ENCODE peak calls at places on chromosome 7, in seven cellular contexts. S is adrenal gland, O is A549, R is gastrocnemius medialis, D is breast epithelium, H is tibial nerve, P is heart left ventricle. L is an unnamed sample.

GRCh38 chr7:40870108-40870507 is 735.3 kb downstream of the SUGCT start:
- DNase-seq in P (no peak), O (no peak), D (no peak), H (no peak), R (no peak), S (no peak), L (no peak)

GRCh38 chr7:134364619-134365037 is 47.9 kb upstream of the SLC35B4 start:
- DNase-seq in O (peak; percentile 99), R (no peak), P (no peak), D (no peak), S (no peak), H (no peak), L (no peak)

GRCh38 chr7:91913612-91914011 is 27.1 kb upstream of the AKAP9 start:
- DNase-seq in D (no peak), O (no peak), R (no peak), H (no peak), P (no peak), S (no peak), L (no peak)

GRCh38 chr7:67406941-67407340 is 410.3 kb downstream of the TYW1 start:
- DNase-seq in D (peak; percentile 64), O (no peak), S (no peak), H (no peak), R (no peak), P (no peak), L (no peak)

GRCh38 chr7:141200191-141201108 is 126.6 kb downstream of the TMEM178B start:
- DNase-seq in H (no peak), R (no peak), S (no peak), D (no peak), P (no peak), O (no peak), L (peak; percentile 12)

GRCh38 chr7:17195576-17195975 is 102.9 kb upstream of the AHR start:
- DNase-seq in D (no peak), P (no peak), O (no peak), S (no peak), H (no peak), R (no peak), L (no peak)

GRCh38 chr7:149753370-149754233 is 19.8 kb downstream of the ZNF467 start:
- DNase-seq in S (no peak), R (no peak), H (no peak), D (no peak), O (peak; percentile 65), P (peak; percentile 53), L (no peak)

GRCh38 chr7:25665346-25665745 is 437.1 kb upstream of the NPVF start:
- DNase-seq in D (peak; percentile 77), P (no peak), O (no peak), R (peak; percentile 40), H (no peak), S (no peak), L (peak; percentile 89)

DNA sequence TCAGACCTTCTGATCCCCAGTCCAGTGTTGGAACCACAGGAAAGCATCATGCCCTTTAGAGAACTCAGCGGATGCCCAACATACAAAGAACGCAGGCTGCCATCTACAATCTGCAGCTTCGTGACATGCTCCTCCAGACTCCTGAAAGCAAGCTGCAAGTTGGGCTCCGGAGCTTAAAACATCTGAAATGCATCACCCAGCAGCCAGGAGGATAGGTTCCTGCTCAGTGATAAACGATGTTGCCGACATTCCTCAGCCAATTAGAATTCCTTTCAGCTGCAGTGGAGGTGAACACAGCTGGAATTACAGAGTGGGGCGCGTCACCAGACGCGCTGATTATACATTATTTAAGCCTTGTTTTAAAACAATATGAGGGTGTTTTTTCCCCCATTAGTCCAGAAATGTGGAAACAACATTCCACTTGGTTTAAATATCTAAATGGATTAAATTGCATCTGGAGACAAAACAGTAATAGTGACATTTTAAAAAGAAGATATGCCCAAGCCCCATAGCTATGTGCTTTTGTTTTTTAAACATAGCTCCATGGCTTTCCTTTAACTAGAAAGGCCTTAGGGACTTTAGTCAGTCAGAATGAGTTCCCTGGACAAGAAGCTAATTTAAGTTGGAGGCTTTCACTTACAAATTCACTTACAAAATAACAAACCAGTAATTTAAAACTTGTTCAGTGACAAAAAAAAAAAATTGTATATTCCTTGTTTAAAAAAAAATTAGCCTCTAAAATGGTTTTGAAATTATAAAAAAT is 6.3 kb downstream of the SMURF1 start:
- DNase-seq in H (no peak), P (no peak), S (no peak), D (no peak), O (peak; percentile 25), R (no peak), L (no peak)
- TF ChIP-seq CTCF in H (no peak), P (no peak), S (no peak), D (no peak), O (no peak), R (no peak), L (no peak)

DNA sequence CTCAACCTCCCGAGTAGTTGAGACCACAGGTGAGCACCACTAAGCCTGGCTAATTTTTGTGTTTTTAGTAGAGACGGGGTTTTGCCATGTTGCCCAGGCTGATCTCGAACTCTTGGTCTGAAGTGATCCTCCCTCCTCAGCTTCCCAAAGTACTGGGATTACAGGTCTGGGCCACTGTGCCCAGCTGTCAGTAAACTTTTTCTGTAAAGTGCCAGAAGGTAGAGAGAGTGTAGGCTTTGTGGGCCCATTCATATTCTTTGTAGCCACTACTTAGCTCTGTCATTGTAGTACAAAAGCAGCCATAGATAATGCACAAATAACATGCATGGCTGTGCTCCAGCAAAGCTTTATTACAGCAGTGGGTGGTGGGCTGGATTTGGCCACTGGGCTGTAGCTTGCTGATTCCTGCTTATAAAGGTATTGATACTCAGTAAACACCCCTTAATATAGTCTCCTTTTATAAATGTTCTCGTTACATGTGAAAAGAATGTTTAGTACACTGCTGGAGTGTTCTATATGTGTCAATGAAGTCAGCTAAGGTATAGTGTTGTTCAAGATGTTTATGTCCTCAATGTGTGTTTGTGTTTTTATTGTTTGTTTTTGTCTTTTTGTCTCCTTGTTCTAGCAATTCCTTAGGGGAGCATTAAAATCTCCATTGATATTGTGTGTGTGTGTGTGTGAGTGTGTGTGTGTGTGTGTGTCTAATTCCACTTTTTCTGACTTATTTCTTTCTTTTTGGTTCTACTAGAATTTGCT is 644.7 kb upstream of the DPP6 start:
- DNase-seq in D (no peak), O (no peak), R (no peak), P (no peak), H (no peak), S (no peak), L (peak; percentile 17)
- TF ChIP-seq POLR2A in D (no peak), O (no peak), R (no peak), P (no peak), H (no peak), S (no peak), L (no peak)

GRCh38 chr7:98923512-98923911 is 45.2 kb downstream of the TRRAP start:
- DNase-seq in H (no peak), P (no peak), O (no peak), S (no peak), R (no peak), D (no peak), L (no peak)

GRCh38 chr7:98922392-98923107 is 44.2 kb downstream of the TRRAP start:
- DNase-seq in R (peak; percentile 18), H (peak; percentile 40), O (peak; percentile 44), D (peak; percentile 19), S (no peak), P (no peak), L (peak; percentile 77)

GRCh38 chr7:98917331-98917730 is 39.0 kb downstream of the TRRAP start:
- DNase-seq in H (no peak), D (no peak), O (no peak), R (no peak), S (no peak), P (no peak), L (no peak)

GRCh38 chr7:98927125-98927524 is 48.8 kb downstream of the TRRAP start:
- DNase-seq in S (no peak), H (no peak), P (no peak), O (no peak), R (no peak), D (no peak), L (peak; percentile 52)

DNA sequence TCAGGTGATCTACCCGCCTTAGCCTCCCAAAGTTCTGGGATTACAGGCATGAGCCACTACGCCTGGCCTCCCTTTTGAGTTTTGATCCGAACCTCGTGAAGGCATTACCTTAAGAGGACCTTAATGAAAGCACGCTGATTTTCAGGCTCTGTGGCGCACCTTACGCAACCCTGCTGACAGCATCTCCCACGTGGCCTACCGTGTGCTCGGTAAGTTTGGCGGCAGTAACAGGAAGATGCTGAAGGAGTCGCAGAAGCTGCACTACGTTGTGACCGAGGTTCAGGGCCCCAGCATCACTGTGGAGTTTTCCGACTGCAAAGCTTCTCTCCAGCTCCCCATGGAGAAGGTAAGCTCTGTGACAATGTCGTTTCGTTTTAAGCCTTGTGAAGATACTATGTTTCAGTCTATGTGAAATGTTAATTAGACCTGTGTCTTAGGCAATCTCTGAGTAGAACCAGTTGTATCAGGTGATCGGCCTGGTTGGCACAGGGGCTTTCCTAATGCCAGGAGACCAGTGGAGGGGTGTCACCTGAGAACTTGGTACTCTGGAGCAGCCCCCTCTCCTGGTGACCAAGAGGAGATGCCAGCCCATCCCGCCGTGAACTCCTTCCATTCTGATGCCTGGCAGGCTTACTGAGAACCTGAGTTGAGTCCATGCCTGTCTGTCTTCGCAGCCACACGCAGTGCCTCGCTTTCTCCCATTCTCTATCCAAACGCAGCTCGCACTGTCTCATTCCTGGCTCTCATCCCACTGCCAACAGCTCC is 43.5 kb downstream of the TRRAP start:
- DNase-seq in O (peak; percentile 26), D (no peak), P (no peak), H (no peak), S (no peak), R (no peak), L (no peak)
- TF ChIP-seq CTCF in O (no peak), D (no peak), P (no peak), H (no peak), S (no peak), R (no peak), L (no peak)

GRCh38 chr7:106070201-106070551 is 41.9 kb downstream of the SYPL1 start:
- DNase-seq in S (no peak), H (no peak), R (peak; percentile 33), O (no peak), P (peak; percentile 54), D (peak; percentile 83), L (peak; percentile 85)

GRCh38 chr7:106071999-106072714 is 40.0 kb downstream of the SYPL1 start:
- DNase-seq in S (peak; percentile 55), R (no peak), P (peak; percentile 53), D (no peak), H (no peak), O (no peak), L (peak; percentile 83)

GRCh38 chr7:106072715-106073091 is 39.4 kb downstream of the SYPL1 start:
- DNase-seq in D (no peak), R (no peak), S (no peak), O (no peak), P (no peak), H (no peak), L (peak; percentile 25)

GRCh38 chr7:106070567-106071254 is 41.4 kb downstream of the SYPL1 start:
- DNase-seq in H (no peak), D (no peak), R (no peak), P (no peak), S (no peak), O (no peak), L (no peak)

DNA sequence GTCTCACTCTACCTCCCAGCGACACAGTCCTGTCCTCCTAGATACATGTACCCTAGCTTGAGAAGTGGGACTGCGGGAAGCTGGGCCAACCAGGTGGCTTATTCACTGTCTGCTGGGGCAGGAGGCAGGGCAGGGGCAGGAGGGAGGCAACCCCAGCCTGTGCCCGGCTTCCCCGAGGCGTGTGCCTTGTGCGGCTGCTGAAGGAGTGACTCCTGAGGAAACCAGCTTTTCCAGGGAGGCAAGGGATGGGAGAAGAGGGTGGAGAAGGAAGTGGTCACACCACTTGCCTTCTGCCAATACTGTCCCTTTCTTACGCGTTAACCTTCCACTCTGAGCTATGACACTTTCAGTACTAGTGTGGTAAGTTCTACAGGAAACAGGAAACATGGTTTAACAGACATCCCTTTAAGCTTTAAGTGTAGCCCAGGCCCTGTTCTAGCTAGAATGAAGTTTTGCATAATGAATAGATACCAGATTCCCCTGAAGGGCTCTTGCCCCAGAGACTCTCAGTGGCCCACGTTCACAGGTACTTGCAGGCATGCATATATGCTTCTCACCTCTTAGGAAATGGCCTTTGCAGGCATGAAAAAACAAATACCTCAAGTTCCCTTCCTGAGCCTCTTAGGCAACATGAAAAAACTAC is 40.6 kb downstream of the SYPL1 start:
- DNase-seq in P (no peak), D (peak; percentile 77), O (no peak), S (no peak), H (no peak), R (no peak), L (no peak)
- TF ChIP-seq POLR2A in P (no peak), D (no peak), O (no peak), S (no peak), H (no peak), R (no peak), L (no peak)

L was measured in lower leg skin.